ENCODE peak calls at places on chromosomes 2 and 18, in eight cellular contexts. One of them, this sample, is unnamed.

GRCh38 chr2:175553944-175554343 is 372.4 kb upstream of the ATP5MC3 start:
- DNase-seq in K562: no peak
- DNase-seq in GM12878: no peak
- DNase-seq in A549: no peak
- DNase-seq in H1: no peak
- DNase-seq in ovary: no peak
- DNase-seq in sigmoid colon: no peak
- DNase-seq in stomach: no peak
- DNase-seq in this sample: no peak

GRCh38 chr2:145751155-145751554 is 1231.2 kb upstream of the ZEB2 start:
- DNase-seq in K562: peak
- DNase-seq in stomach: no peak
- DNase-seq in sigmoid colon: no peak
- DNase-seq in ovary: no peak
- DNase-seq in A549: no peak
- DNase-seq in H1: no peak
- DNase-seq in GM12878: no peak
- DNase-seq in this sample: no peak

GRCh38 chr2:229154381-229154780 is 116.7 kb downstream of the PID1 start:
- DNase-seq in ovary: no peak
- DNase-seq in K562: no peak
- DNase-seq in GM12878: no peak
- DNase-seq in H1: no peak
- DNase-seq in sigmoid colon: no peak
- DNase-seq in stomach: no peak
- DNase-seq in A549: no peak
- DNase-seq in this sample: no peak

GRCh38 chr2:207334631-207335371 is 169.1 kb upstream of the KLF7 start:
- DNase-seq in sigmoid colon: peak
- DNase-seq in stomach: peak
- DNase-seq in A549: peak
- DNase-seq in H1: peak
- DNase-seq in GM12878: no peak
- DNase-seq in K562: no peak
- DNase-seq in ovary: peak
- DNase-seq in this sample: peak

GRCh38 chr2:101151141-101151858 is at the start of gene TBC1D8:
- DNase-seq in GM12878: no peak
- DNase-seq in A549: peak
- DNase-seq in K562: peak
- DNase-seq in sigmoid colon: peak
- DNase-seq in ovary: peak
- DNase-seq in H1: no peak
- DNase-seq in stomach: peak
- DNase-seq in this sample: peak

GRCh38 chr2:112690853-112691390 is 29.9 kb upstream of the NT5DC4 start:
- DNase-seq in sigmoid colon: peak
- DNase-seq in H1: peak
- DNase-seq in ovary: peak
- DNase-seq in K562: peak
- DNase-seq in A549: peak
- DNase-seq in stomach: peak
- DNase-seq in GM12878: no peak
- DNase-seq in this sample: no peak

GRCh38 chr2:8511868-8512612 is 169.8 kb upstream of the ID2 start:
- DNase-seq in sigmoid colon: no peak
- DNase-seq in stomach: no peak
- DNase-seq in A549: no peak
- DNase-seq in H1: no peak
- DNase-seq in ovary: no peak
- DNase-seq in K562: no peak
- DNase-seq in GM12878: no peak
- DNase-seq in this sample: no peak

GRCh38 chr2:222025891-222026271 is 272.9 kb downstream of the PAX3 start:
- DNase-seq in stomach: no peak
- DNase-seq in sigmoid colon: no peak
- DNase-seq in H1: peak
- DNase-seq in GM12878: no peak
- DNase-seq in K562: no peak
- DNase-seq in ovary: no peak
- DNase-seq in A549: no peak
- DNase-seq in this sample: no peak

GRCh38 chr2:207111757-207112156 is 54.0 kb downstream of the KLF7 start:
- DNase-seq in K562: no peak
- DNase-seq in A549: no peak
- DNase-seq in stomach: no peak
- DNase-seq in H1: no peak
- DNase-seq in ovary: no peak
- DNase-seq in GM12878: no peak
- DNase-seq in sigmoid colon: no peak
- DNase-seq in this sample: no peak

GRCh38 chr18:41972067-41973000 is 17.3 kb downstream of the PIK3C3 start:
- DNase-seq in ovary: no peak
- DNase-seq in stomach: no peak
- DNase-seq in sigmoid colon: no peak
- DNase-seq in GM12878: no peak
- DNase-seq in H1: no peak
- DNase-seq in K562: no peak
- DNase-seq in A549: no peak
- DNase-seq in this sample: no peak

GRCh38 chr18:13216732-13217465 is 1.7 kb upstream of the LDLRAD4 start:
- DNase-seq in sigmoid colon: peak
- DNase-seq in stomach: peak
- DNase-seq in K562: peak
- DNase-seq in A549: no peak
- DNase-seq in GM12878: no peak
- DNase-seq in H1: no peak
- DNase-seq in ovary: peak
- DNase-seq in this sample: no peak

GRCh38 chr2:126527836-126528490 is 128.0 kb upstream of the GYPC start:
- DNase-seq in GM12878: peak
- DNase-seq in ovary: peak
- DNase-seq in A549: peak
- DNase-seq in H1: peak
- DNase-seq in K562: peak
- DNase-seq in sigmoid colon: peak
- DNase-seq in stomach: peak
- DNase-seq in this sample: peak

GRCh38 chr2:231425811-231426703 is 30.5 kb downstream of the B3GNT7 start:
- DNase-seq in GM12878: no peak
- DNase-seq in stomach: no peak
- DNase-seq in A549: no peak
- DNase-seq in K562: no peak
- DNase-seq in H1: peak
- DNase-seq in sigmoid colon: no peak
- DNase-seq in ovary: no peak
- DNase-seq in this sample: no peak

DNA sequence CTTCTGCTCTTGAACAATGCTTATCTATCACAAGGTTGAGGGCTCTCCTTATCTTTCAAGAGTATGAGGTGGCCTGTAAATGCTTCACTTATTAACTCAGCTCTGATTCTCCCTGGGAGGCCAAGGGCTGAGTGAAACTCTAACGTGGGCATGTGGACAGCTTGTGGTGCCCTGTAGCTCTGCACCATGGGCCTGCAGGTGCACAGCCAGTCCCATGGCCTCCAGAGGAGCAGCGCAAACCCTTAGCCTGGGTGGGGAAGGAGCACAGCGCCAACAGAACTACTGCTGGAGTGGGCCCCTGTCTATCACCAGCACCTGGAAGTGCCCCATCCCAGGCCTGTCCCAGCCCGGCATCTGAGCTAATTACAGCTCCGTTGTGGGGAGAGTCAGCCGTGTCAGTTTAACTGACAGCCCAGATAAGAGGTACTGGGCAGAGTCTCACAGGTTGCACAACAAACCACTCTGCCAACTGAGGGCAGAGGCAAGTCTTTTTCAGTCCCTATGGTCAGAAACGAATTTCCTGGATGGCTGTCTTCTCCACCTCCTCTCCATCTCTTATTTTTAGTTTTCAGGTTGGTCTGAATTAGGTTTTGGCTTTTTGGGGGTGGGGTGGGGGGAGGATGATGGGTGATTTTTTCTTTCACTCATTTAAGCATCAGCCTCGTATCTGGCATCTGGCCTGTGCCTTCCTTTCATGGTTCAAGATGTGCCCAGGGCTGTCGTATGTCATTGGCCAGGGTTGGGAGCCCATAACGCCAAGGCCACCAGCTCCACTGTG is 219.5 kb downstream of the BCL2 start:
- DNase-seq in stomach: no peak
- DNase-seq in A549: no peak
- DNase-seq in sigmoid colon: no peak
- DNase-seq in K562: no peak
- DNase-seq in ovary: no peak
- DNase-seq in H1: no peak
- DNase-seq in GM12878: peak
- DNase-seq in this sample: no peak
- TF ChIP-seq POLR2A in stomach: no peak
- TF ChIP-seq POLR2A in A549: no peak
- TF ChIP-seq POLR2A in sigmoid colon: no peak
- TF ChIP-seq POLR2A in K562: no peak
- TF ChIP-seq POLR2A in ovary: no peak
- TF ChIP-seq POLR2A in H1: no peak
- TF ChIP-seq POLR2A in GM12878: no peak
- TF ChIP-seq POLR2A in this sample: no peak

GRCh38 chr2:45452866-45453265 is 158.2 kb downstream of the SRBD1 start:
- DNase-seq in K562: no peak
- DNase-seq in ovary: peak
- DNase-seq in stomach: no peak
- DNase-seq in A549: no peak
- DNase-seq in sigmoid colon: peak
- DNase-seq in H1: no peak
- DNase-seq in GM12878: no peak
- DNase-seq in this sample: no peak
- TF ChIP-seq EP300 in K562: no peak
- TF ChIP-seq EP300 in ovary: no peak
- TF ChIP-seq EP300 in stomach: no peak
- TF ChIP-seq EP300 in A549: no peak
- TF ChIP-seq EP300 in sigmoid colon: no peak
- TF ChIP-seq EP300 in H1: no peak
- TF ChIP-seq EP300 in GM12878: no peak
- TF ChIP-seq EP300 in this sample: no peak

DNA sequence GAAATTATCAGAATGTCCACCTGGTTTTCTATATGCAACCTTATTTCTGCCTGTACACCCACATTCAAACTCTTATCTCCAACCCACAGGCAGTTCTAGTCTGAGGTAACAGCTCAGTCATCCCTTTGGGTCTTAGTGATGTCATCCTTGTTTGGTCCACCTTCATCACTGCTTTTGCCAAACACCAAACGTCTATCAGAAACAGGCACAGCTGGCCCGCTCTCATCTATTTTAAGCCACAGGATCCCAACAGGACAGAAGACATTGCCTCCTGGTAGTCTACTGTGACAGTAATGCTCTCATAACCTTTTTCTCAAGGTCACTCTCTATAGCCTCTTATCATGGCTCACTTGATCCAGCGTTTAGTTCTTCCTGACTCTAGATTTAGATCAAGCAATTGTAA is 99.0 kb upstream of the CHAC2 start:
- DNase-seq in K562: peak
- DNase-seq in GM12878: no peak
- DNase-seq in sigmoid colon: no peak
- DNase-seq in A549: no peak
- DNase-seq in ovary: no peak
- DNase-seq in stomach: no peak
- DNase-seq in H1: no peak
- DNase-seq in this sample: no peak
- TF ChIP-seq POLR2A in K562: no peak
- TF ChIP-seq POLR2A in GM12878: no peak
- TF ChIP-seq POLR2A in sigmoid colon: no peak
- TF ChIP-seq POLR2A in A549: no peak
- TF ChIP-seq POLR2A in ovary: no peak
- TF ChIP-seq POLR2A in stomach: no peak
- TF ChIP-seq POLR2A in H1: no peak
- TF ChIP-seq POLR2A in this sample: no peak

DNA sequence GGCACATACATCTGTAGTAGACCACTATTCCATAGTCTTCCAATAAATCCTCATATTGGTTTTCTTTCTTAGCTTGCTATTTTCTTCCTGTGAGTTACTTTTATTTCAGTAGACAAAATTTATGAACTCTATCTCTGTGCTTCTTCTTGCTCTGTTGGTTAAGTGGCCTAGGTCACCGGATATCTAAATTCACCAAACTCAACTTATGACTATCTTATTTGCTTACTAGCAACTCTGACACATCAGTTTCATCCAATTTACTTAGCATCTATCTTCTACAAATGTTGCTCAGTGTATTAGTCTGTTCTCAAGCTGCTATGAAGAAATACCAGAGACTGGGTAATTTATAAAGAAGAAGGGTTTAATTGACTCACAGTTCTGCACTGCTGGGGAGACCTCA is 432.5 kb upstream of the FSIP2 start:
- DNase-seq in K562: no peak
- DNase-seq in GM12878: no peak
- DNase-seq in ovary: no peak
- DNase-seq in A549: no peak
- DNase-seq in H1: no peak
- DNase-seq in stomach: no peak
- DNase-seq in sigmoid colon: no peak
- DNase-seq in this sample: no peak
- TF ChIP-seq EP300 in K562: no peak
- TF ChIP-seq EP300 in GM12878: no peak
- TF ChIP-seq EP300 in ovary: no peak
- TF ChIP-seq EP300 in A549: no peak
- TF ChIP-seq EP300 in H1: no peak
- TF ChIP-seq EP300 in stomach: no peak
- TF ChIP-seq EP300 in sigmoid colon: no peak
- TF ChIP-seq EP300 in this sample: no peak

GRCh38 chr18:48541026-48541746 is 2.4 kb downstream of the CTIF start:
- DNase-seq in ovary: peak
- DNase-seq in A549: peak
- DNase-seq in K562: peak
- DNase-seq in GM12878: no peak
- DNase-seq in H1: no peak
- DNase-seq in stomach: peak
- DNase-seq in sigmoid colon: peak
- DNase-seq in this sample: peak
- TF ChIP-seq POLR2A in ovary: no peak
- TF ChIP-seq POLR2A in A549: no peak
- TF ChIP-seq POLR2A in K562: peak
- TF ChIP-seq POLR2A in GM12878: no peak
- TF ChIP-seq POLR2A in H1: no peak
- TF ChIP-seq POLR2A in stomach: no peak
- TF ChIP-seq POLR2A in sigmoid colon: peak
- TF ChIP-seq POLR2A in this sample: no peak

This sample was measured in tibial nerve.